ENCODE peak calls at places on chromosome X, in nine cellular contexts. One of them, this sample, is unnamed.
A peak's percentile ranks its signal among the peaks of the same experiment; 100 is the strongest.

GRCh38 chrX:17930850-17931249 is 69.8 kb upstream of the RAI2 start:
- DNase-seq in CD8-positive, alpha-beta T cell: no peak
- DNase-seq in astrocyte of the spinal cord: no peak
- DNase-seq in HL-60: no peak
- DNase-seq in foreskin fibroblast: no peak
- DNase-seq in AG10803: no peak
- DNase-seq in fibroblast of the aortic adventitia: no peak
- DNase-seq in thoracic aorta: no peak
- DNase-seq in cardiac fibroblast: no peak
- DNase-seq in this sample: no peak

GRCh38 chrX:153469811-153470410 is 465 bp downstream of the HAUS7 start:
- DNase-seq in CD8-positive, alpha-beta T cell: no peak
- DNase-seq in astrocyte of the spinal cord: peak; percentile 13
- DNase-seq in HL-60: peak; percentile 35
- DNase-seq in foreskin fibroblast: no peak
- DNase-seq in AG10803: peak; percentile 21
- DNase-seq in fibroblast of the aortic adventitia: peak; percentile 12
- DNase-seq in thoracic aorta: no peak
- DNase-seq in cardiac fibroblast: no peak
- DNase-seq in this sample: no peak

GRCh38 chrX:7330551-7330950 is 182.6 kb upstream of the PUDP start:
- DNase-seq in CD8-positive, alpha-beta T cell: no peak
- DNase-seq in astrocyte of the spinal cord: peak; percentile 5
- DNase-seq in HL-60: no peak
- DNase-seq in foreskin fibroblast: peak; percentile 20
- DNase-seq in AG10803: peak; percentile 63
- DNase-seq in fibroblast of the aortic adventitia: peak; percentile 62
- DNase-seq in thoracic aorta: no peak
- DNase-seq in cardiac fibroblast: no peak
- DNase-seq in this sample: no peak

GRCh38 chrX:39854772-39855747 is 242.7 kb downstream of the BCOR start:
- DNase-seq in CD8-positive, alpha-beta T cell: peak; percentile 47
- DNase-seq in astrocyte of the spinal cord: no peak
- DNase-seq in HL-60: peak; percentile 81
- DNase-seq in foreskin fibroblast: no peak
- DNase-seq in AG10803: no peak
- DNase-seq in fibroblast of the aortic adventitia: no peak
- DNase-seq in thoracic aorta: no peak
- DNase-seq in cardiac fibroblast: no peak
- DNase-seq in this sample: no peak

GRCh38 chrX:38768079-38768478 is 33.2 kb upstream of the MID1IP1 start:
- DNase-seq in CD8-positive, alpha-beta T cell: no peak
- DNase-seq in astrocyte of the spinal cord: peak; percentile 13
- DNase-seq in HL-60: no peak
- DNase-seq in foreskin fibroblast: peak; percentile 10
- DNase-seq in AG10803: peak; percentile 35
- DNase-seq in fibroblast of the aortic adventitia: peak; percentile 64
- DNase-seq in thoracic aorta: no peak
- DNase-seq in cardiac fibroblast: peak; percentile 52
- DNase-seq in this sample: no peak

GRCh38 chrX:68684919-68685304 is 37.4 kb downstream of the STARD8 start:
- DNase-seq in CD8-positive, alpha-beta T cell: no peak
- DNase-seq in astrocyte of the spinal cord: no peak
- DNase-seq in HL-60: no peak
- DNase-seq in foreskin fibroblast: no peak
- DNase-seq in AG10803: no peak
- DNase-seq in fibroblast of the aortic adventitia: no peak
- DNase-seq in thoracic aorta: no peak
- DNase-seq in cardiac fibroblast: no peak
- DNase-seq in this sample: no peak

GRCh38 chrX:150486011-150486410 is 82.4 kb upstream of the MTM1 start:
- DNase-seq in CD8-positive, alpha-beta T cell: peak; percentile 14
- DNase-seq in astrocyte of the spinal cord: peak; percentile 53
- DNase-seq in HL-60: peak; percentile 47
- DNase-seq in foreskin fibroblast: peak; percentile 41
- DNase-seq in AG10803: peak; percentile 58
- DNase-seq in fibroblast of the aortic adventitia: peak; percentile 66
- DNase-seq in thoracic aorta: no peak
- DNase-seq in cardiac fibroblast: peak; percentile 71
- DNase-seq in this sample: no peak

GRCh38 chrX:19673334-19674040 is 158.2 kb upstream of the MAP3K15 start:
- DNase-seq in CD8-positive, alpha-beta T cell: no peak
- DNase-seq in astrocyte of the spinal cord: peak; percentile 94
- DNase-seq in HL-60: peak; percentile 22
- DNase-seq in foreskin fibroblast: peak; percentile 89
- DNase-seq in AG10803: peak; percentile 95
- DNase-seq in fibroblast of the aortic adventitia: peak; percentile 97
- DNase-seq in thoracic aorta: peak; percentile 4
- DNase-seq in cardiac fibroblast: peak; percentile 95
- DNase-seq in this sample: peak; percentile 37

GRCh38 chrX:133921764-133922389 is 63.5 kb downstream of the GPC3 start:
- DNase-seq in CD8-positive, alpha-beta T cell: no peak
- DNase-seq in astrocyte of the spinal cord: no peak
- DNase-seq in HL-60: peak; percentile 33
- DNase-seq in foreskin fibroblast: no peak
- DNase-seq in AG10803: peak; percentile 16
- DNase-seq in fibroblast of the aortic adventitia: peak; percentile 1
- DNase-seq in thoracic aorta: no peak
- DNase-seq in cardiac fibroblast: peak; percentile 26
- DNase-seq in this sample: no peak

GRCh38 chrX:70038515-70038914 is 11.2 kb downstream of the AWAT2 start:
- DNase-seq in CD8-positive, alpha-beta T cell: no peak
- DNase-seq in astrocyte of the spinal cord: no peak
- DNase-seq in HL-60: no peak
- DNase-seq in foreskin fibroblast: no peak
- DNase-seq in AG10803: no peak
- DNase-seq in fibroblast of the aortic adventitia: no peak
- DNase-seq in thoracic aorta: no peak
- DNase-seq in cardiac fibroblast: no peak
- DNase-seq in this sample: no peak

GRCh38 chrX:30141966-30142365 is 73.4 kb upstream of the MAGEB2 start:
- DNase-seq in CD8-positive, alpha-beta T cell: no peak
- DNase-seq in astrocyte of the spinal cord: peak; percentile 32
- DNase-seq in HL-60: peak; percentile 41
- DNase-seq in foreskin fibroblast: no peak
- DNase-seq in AG10803: peak; percentile 14
- DNase-seq in fibroblast of the aortic adventitia: peak; percentile 28
- DNase-seq in thoracic aorta: no peak
- DNase-seq in cardiac fibroblast: peak; percentile 54
- DNase-seq in this sample: peak; percentile 23

GRCh38 chrX:71269801-71270395 is 13.5 kb upstream of the NONO start:
- DNase-seq in CD8-positive, alpha-beta T cell: no peak
- DNase-seq in astrocyte of the spinal cord: no peak
- DNase-seq in HL-60: no peak
- DNase-seq in foreskin fibroblast: no peak
- DNase-seq in AG10803: no peak
- DNase-seq in fibroblast of the aortic adventitia: no peak
- DNase-seq in thoracic aorta: no peak
- DNase-seq in cardiac fibroblast: no peak
- DNase-seq in this sample: no peak

GRCh38 chrX:19723427-19723826 is 164.0 kb downstream of the SH3KBP1 start:
- DNase-seq in CD8-positive, alpha-beta T cell: no peak
- DNase-seq in astrocyte of the spinal cord: no peak
- DNase-seq in HL-60: no peak
- DNase-seq in foreskin fibroblast: no peak
- DNase-seq in AG10803: no peak
- DNase-seq in fibroblast of the aortic adventitia: no peak
- DNase-seq in thoracic aorta: no peak
- DNase-seq in cardiac fibroblast: no peak
- DNase-seq in this sample: no peak

GRCh38 chrX:126165721-126166401 is at the start of gene DCAF12L2:
- DNase-seq in CD8-positive, alpha-beta T cell: no peak
- DNase-seq in astrocyte of the spinal cord: no peak
- DNase-seq in HL-60: no peak
- DNase-seq in foreskin fibroblast: no peak
- DNase-seq in AG10803: no peak
- DNase-seq in fibroblast of the aortic adventitia: no peak
- DNase-seq in thoracic aorta: no peak
- DNase-seq in cardiac fibroblast: peak; percentile 1
- DNase-seq in this sample: no peak

GRCh38 chrX:21798677-21799219 is 40.7 kb upstream of the MBTPS2 start:
- DNase-seq in CD8-positive, alpha-beta T cell: no peak
- DNase-seq in astrocyte of the spinal cord: peak; percentile 80
- DNase-seq in HL-60: no peak
- DNase-seq in foreskin fibroblast: peak; percentile 6
- DNase-seq in AG10803: no peak
- DNase-seq in fibroblast of the aortic adventitia: peak; percentile 45
- DNase-seq in thoracic aorta: no peak
- DNase-seq in cardiac fibroblast: peak; percentile 24
- DNase-seq in this sample: peak; percentile 60

GRCh38 chrX:108139303-108139702 is 47.7 kb downstream of the ATG4A start:
- DNase-seq in CD8-positive, alpha-beta T cell: no peak
- DNase-seq in astrocyte of the spinal cord: no peak
- DNase-seq in HL-60: no peak
- DNase-seq in foreskin fibroblast: no peak
- DNase-seq in AG10803: no peak
- DNase-seq in fibroblast of the aortic adventitia: no peak
- DNase-seq in thoracic aorta: no peak
- DNase-seq in cardiac fibroblast: no peak
- DNase-seq in this sample: no peak

GRCh38 chrX:41238543-41238942 is 95.4 kb upstream of the DDX3X start:
- DNase-seq in CD8-positive, alpha-beta T cell: no peak
- DNase-seq in astrocyte of the spinal cord: peak; percentile 55
- DNase-seq in HL-60: peak; percentile 48
- DNase-seq in foreskin fibroblast: peak; percentile 37
- DNase-seq in AG10803: peak; percentile 54
- DNase-seq in fibroblast of the aortic adventitia: peak; percentile 45
- DNase-seq in thoracic aorta: no peak
- DNase-seq in cardiac fibroblast: peak; percentile 52
- DNase-seq in this sample: no peak

GRCh38 chrX:134026732-134027311 is 41.4 kb upstream of the GPC3 start:
- DNase-seq in CD8-positive, alpha-beta T cell: peak; percentile 0
- DNase-seq in astrocyte of the spinal cord: peak; percentile 18
- DNase-seq in HL-60: peak; percentile 13
- DNase-seq in foreskin fibroblast: no peak
- DNase-seq in AG10803: peak; percentile 8
- DNase-seq in fibroblast of the aortic adventitia: peak; percentile 28
- DNase-seq in thoracic aorta: no peak
- DNase-seq in cardiac fibroblast: peak; percentile 64
- DNase-seq in this sample: peak; percentile 12

GRCh38 chrX:19869195-19869594 is 18.2 kb downstream of the SH3KBP1 start:
- DNase-seq in CD8-positive, alpha-beta T cell: no peak
- DNase-seq in astrocyte of the spinal cord: no peak
- DNase-seq in HL-60: peak; percentile 81
- DNase-seq in foreskin fibroblast: no peak
- DNase-seq in AG10803: no peak
- DNase-seq in fibroblast of the aortic adventitia: no peak
- DNase-seq in thoracic aorta: no peak
- DNase-seq in cardiac fibroblast: no peak
- DNase-seq in this sample: no peak

DNA sequence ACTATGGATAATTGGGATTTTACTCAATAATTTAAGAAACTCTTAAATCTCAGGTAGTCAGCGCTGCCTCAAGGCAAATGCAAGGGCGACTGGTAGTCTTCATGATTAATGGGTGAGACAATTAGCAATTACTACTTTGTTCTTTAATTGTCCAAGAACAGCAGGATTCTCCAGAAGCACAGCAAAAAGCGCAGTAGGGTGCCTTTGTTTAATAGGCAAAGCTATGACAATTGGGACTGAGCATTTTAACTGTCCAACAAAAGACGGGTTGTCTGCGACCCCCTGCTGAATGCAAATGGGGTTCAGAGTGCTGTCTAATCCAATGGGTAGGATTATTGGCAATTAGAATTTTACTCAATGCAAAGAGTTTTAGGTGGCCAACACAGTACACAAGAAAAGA is 286.1 kb downstream of the CHIC1 start:
- DNase-seq in CD8-positive, alpha-beta T cell: no peak
- DNase-seq in astrocyte of the spinal cord: no peak
- DNase-seq in HL-60: no peak
- DNase-seq in foreskin fibroblast: no peak
- DNase-seq in AG10803: no peak
- DNase-seq in fibroblast of the aortic adventitia: no peak
- DNase-seq in thoracic aorta: no peak
- DNase-seq in cardiac fibroblast: no peak
- DNase-seq in this sample: no peak
- H3K4me3 ChIP-seq in CD8-positive, alpha-beta T cell: no peak overlapping the region
- H3K4me3 ChIP-seq in astrocyte of the spinal cord: peak overlapping the region; percentile 91
- H3K4me3 ChIP-seq in HL-60: no peak overlapping the region
- H3K4me3 ChIP-seq in foreskin fibroblast: no peak overlapping the region
- H3K4me3 ChIP-seq in AG10803: no peak overlapping the region
- H3K4me3 ChIP-seq in fibroblast of the aortic adventitia: peak overlapping the region; percentile 62
- H3K4me3 ChIP-seq in thoracic aorta: no peak overlapping the region
- H3K4me3 ChIP-seq in cardiac fibroblast: no peak overlapping the region
- H3K4me3 ChIP-seq in this sample: no peak overlapping the region

DNA sequence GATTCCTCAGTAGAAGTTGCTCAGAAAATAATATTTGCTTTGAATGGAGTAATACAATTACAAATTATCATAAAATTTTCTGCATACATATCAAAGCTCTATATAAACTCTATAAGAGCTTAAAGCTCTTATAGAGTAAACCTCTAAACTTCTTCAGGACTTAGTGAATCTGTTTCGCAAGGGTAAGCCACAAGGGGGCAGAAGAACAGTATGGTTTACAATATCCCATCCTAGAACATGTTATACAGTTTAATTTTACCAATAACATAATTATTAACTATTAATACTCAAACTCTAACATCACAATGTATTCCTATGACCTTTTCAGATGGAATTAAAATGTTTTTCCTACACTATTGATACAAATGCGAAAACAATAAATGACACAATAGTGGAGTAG is 33.8 kb upstream of the SPANXN1 start:
- DNase-seq in CD8-positive, alpha-beta T cell: no peak
- DNase-seq in astrocyte of the spinal cord: peak; percentile 3
- DNase-seq in HL-60: peak; percentile 9
- DNase-seq in foreskin fibroblast: no peak
- DNase-seq in AG10803: no peak
- DNase-seq in fibroblast of the aortic adventitia: no peak
- DNase-seq in thoracic aorta: no peak
- DNase-seq in cardiac fibroblast: no peak
- DNase-seq in this sample: no peak
- TF ChIP-seq CTCF in CD8-positive, alpha-beta T cell: no peak
- TF ChIP-seq CTCF in astrocyte of the spinal cord: peak; percentile 28
- TF ChIP-seq CTCF in HL-60: no peak
- TF ChIP-seq CTCF in foreskin fibroblast: no peak
- TF ChIP-seq CTCF in AG10803: peak; percentile 27
- TF ChIP-seq CTCF in fibroblast of the aortic adventitia: peak; percentile 25
- TF ChIP-seq CTCF in thoracic aorta: no peak
- TF ChIP-seq CTCF in cardiac fibroblast: peak; percentile 32
- TF ChIP-seq CTCF in this sample: peak; percentile 38

DNA sequence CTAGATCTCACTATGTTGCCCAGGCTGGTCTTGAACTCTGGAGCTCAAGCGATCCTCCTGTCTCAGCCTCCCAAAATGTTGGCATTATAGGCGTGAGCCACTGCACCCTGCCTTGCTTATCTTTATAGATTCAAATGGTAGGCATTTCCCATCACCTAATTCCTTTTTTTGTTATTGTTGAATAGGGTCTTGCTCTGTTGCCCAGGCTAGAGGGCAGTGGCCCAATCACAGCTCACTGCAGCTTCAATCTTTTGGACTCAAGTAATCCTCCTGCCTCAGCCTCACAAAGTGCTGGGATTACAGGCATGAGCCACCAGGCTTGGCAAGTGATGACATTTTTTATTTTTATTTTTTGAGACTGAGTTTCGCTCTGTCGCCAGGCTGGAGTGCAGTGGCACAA is 16.7 kb upstream of the WDR45 start:
- DNase-seq in CD8-positive, alpha-beta T cell: no peak
- DNase-seq in astrocyte of the spinal cord: no peak
- DNase-seq in HL-60: no peak
- DNase-seq in foreskin fibroblast: no peak
- DNase-seq in AG10803: no peak
- DNase-seq in fibroblast of the aortic adventitia: no peak
- DNase-seq in thoracic aorta: no peak
- DNase-seq in cardiac fibroblast: no peak
- DNase-seq in this sample: no peak
- H3K4me3 ChIP-seq in CD8-positive, alpha-beta T cell: no peak overlapping the region
- H3K4me3 ChIP-seq in astrocyte of the spinal cord: no peak overlapping the region
- H3K4me3 ChIP-seq in HL-60: no peak overlapping the region
- H3K4me3 ChIP-seq in foreskin fibroblast: no peak overlapping the region
- H3K4me3 ChIP-seq in AG10803: no peak overlapping the region
- H3K4me3 ChIP-seq in fibroblast of the aortic adventitia: no peak overlapping the region
- H3K4me3 ChIP-seq in thoracic aorta: no peak overlapping the region
- H3K4me3 ChIP-seq in cardiac fibroblast: no peak overlapping the region
- H3K4me3 ChIP-seq in this sample: no peak overlapping the region

GRCh38 chrX:47500541-47500940 is 17.5 kb upstream of the ZNF41 start:
- DNase-seq in CD8-positive, alpha-beta T cell: no peak
- DNase-seq in astrocyte of the spinal cord: no peak
- DNase-seq in HL-60: no peak
- DNase-seq in foreskin fibroblast: no peak
- DNase-seq in AG10803: no peak
- DNase-seq in fibroblast of the aortic adventitia: no peak
- DNase-seq in thoracic aorta: no peak
- DNase-seq in cardiac fibroblast: no peak
- DNase-seq in this sample: no peak
- TF ChIP-seq CTCF in CD8-positive, alpha-beta T cell: no peak
- TF ChIP-seq CTCF in astrocyte of the spinal cord: no peak
- TF ChIP-seq CTCF in HL-60: no peak
- TF ChIP-seq CTCF in foreskin fibroblast: no peak
- TF ChIP-seq CTCF in AG10803: no peak
- TF ChIP-seq CTCF in fibroblast of the aortic adventitia: no peak
- TF ChIP-seq CTCF in thoracic aorta: no peak
- TF ChIP-seq CTCF in cardiac fibroblast: no peak
- TF ChIP-seq CTCF in this sample: no peak

This sample was measured in epithelial cell of proximal tubule.